ENCODE peak calls at places on chromosomes 1 and 21, in eight cellular contexts. B is fibroblast of lung, V is mammary epithelial cell, Q is GM23248, W is hepatocyte, I is HCT116, N is neural progenitor cell, F is astrocyte. P is an unnamed sample. For H3K9me3, the result is how much of the 10 kb centered on the place peaks cover.

GRCh38 chr21:39630827-39631226 is 18.1 kb downstream of the B3GALT5 start:
- DNase-seq in I (no peak), V (no peak), B (peak), W (no peak), F (peak), N (no peak), Q (peak), P (no peak)

GRCh38 chr1:70034403-70034802 is 171.0 kb downstream of the LRRC40 start:
- DNase-seq in N (peak), W (peak), F (peak), Q (peak), I (peak), V (peak), B (peak), P (peak)

GRCh38 chr1:240946926-240947325 is 335.0 kb upstream of the GREM2 start:
- DNase-seq in V (no peak), I (no peak), Q (peak), F (peak), B (peak), W (peak), N (peak), P (no peak)

GRCh38 chr1:216765346-216766300 is 42.4 kb upstream of the ESRRG start:
- DNase-seq in F (no peak), V (no peak), I (no peak), B (no peak), W (peak), Q (peak), N (peak), P (no peak)

GRCh38 chr1:99647460-99647859 is 1.5 kb downstream of the PALMD start:
- DNase-seq in B (no peak), I (no peak), N (no peak), V (no peak), Q (no peak), W (no peak), F (no peak), P (no peak)

GRCh38 chr1:150150511-150151021 is 850 bp downstream of the PLEKHO1 start:
- DNase-seq in W (peak), Q (peak), I (no peak), B (no peak), F (no peak), N (peak), V (peak), P (no peak)

GRCh38 chr1:41983451-41983850 is 64.7 kb upstream of the HIVEP3 start:
- DNase-seq in B (peak), N (no peak), F (peak), Q (no peak), V (peak), I (no peak), W (no peak), P (no peak)

GRCh38 chr1:235996048-235996785 is 68.7 kb downstream of the NID1 start:
- DNase-seq in W (no peak), F (no peak), N (no peak), B (no peak), Q (no peak), V (no peak), I (no peak), P (no peak)

GRCh38 chr1:176816232-176816631 is 348.3 kb downstream of the ASTN1 start:
- DNase-seq in B (no peak), I (no peak), Q (no peak), V (no peak), F (no peak), N (no peak), W (no peak), P (no peak)

GRCh38 chr1:11942280-11942679 is 7.8 kb downstream of the PLOD1 start:
- DNase-seq in W (no peak), I (no peak), N (no peak), Q (no peak), V (no peak), F (no peak), B (no peak), P (no peak)

GRCh38 chr1:11943619-11944018 is 9.1 kb downstream of the PLOD1 start:
- DNase-seq in N (no peak), W (no peak), V (no peak), I (no peak), F (no peak), B (no peak), Q (no peak), P (no peak)

GRCh38 chr1:11938722-11939526 is 4.4 kb downstream of the PLOD1 start:
- DNase-seq in Q (peak), N (no peak), B (no peak), F (no peak), V (peak), W (no peak), I (no peak), P (no peak)

GRCh38 chr1:11944358-11944981 is 10.0 kb downstream of the PLOD1 start:
- DNase-seq in W (peak), B (no peak), Q (no peak), I (no peak), V (no peak), F (no peak), N (peak), P (no peak)

DNA sequence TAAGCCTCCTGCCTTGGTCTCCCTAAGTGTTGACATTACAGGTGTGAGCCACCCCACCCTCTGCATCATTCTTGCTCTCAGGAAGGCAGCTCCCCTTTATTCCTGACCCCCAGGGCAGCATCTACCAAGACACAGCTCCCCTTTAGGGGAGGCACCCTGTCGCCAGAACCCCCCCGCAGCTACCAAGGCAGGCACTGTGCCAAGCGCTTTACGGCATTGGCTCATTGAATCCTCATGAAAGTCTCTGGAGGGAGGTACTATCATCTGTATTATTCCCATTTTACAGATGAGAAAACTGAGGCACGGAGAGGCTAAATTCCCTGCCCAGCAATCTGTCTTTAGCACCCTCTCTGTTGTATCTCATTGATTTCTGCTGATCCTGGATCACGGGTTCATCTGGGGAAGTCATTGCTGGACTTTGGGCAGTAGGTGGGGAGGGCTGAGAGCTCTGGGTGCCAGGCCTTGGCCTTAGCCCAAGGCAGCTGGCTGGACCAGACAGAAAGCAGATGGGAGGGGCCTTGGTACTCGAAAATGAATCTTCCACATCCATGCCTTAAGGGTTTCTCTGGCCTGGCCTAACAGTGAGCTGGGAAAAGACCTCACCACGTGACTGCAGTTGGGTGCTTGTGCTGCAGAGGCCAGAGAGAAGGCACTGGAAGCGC is 5.9 kb downstream of the PLOD1 start:
- DNase-seq in W (peak), V (peak), Q (peak), I (no peak), N (no peak), F (no peak), B (no peak), P (no peak)
- H3K9me3 ChIP-seq in W (under half), V (under half), Q (under half), I (under half), N (under half), F (under half), B (under half), P (under half)

DNA sequence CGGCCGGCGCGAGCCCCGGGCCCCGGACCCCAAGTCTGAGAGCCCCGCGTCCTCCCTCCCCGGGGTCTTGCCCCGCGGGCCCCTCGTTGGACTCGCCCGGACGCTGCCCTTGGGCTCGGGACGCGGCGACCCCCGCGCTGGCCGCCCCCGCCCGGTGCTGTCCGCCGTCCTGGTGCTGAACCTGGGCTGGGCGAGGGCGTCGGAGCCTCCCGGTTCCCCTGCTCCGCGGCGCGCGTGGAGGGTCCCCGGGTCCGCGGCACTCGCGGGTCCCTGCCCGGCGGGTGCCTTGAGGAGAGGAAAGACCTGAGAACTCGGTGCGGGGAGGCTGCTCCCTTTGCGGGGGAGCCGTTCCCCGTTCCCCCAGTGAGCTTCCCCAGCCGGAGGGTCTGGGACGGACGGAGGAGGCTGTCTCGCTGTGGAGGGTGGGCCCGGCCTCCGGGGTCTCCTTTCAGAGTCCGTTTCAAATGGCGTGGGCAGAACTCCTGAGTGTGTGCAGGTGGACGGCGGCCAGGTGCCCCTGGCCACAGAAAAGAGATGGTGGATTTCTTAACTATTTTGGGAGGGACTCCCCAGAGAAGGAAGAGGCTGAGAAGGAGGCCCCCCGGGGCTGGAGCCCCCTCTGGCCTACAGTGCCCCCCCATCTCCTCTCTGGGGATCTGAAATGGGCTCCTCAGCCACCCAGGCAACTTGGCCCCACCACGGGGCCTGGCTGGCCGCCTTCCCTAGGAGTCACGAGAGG is 595 bp downstream of the GABRD start:
- DNase-seq in I (no peak), V (no peak), W (peak), F (no peak), N (peak), B (no peak), Q (peak), P (no peak)
- H3K4me3 ChIP-seq in I (peak), V (no peak), W (no peak), F (no peak), N (peak), B (no peak), Q (no peak), P (no peak)

DNA sequence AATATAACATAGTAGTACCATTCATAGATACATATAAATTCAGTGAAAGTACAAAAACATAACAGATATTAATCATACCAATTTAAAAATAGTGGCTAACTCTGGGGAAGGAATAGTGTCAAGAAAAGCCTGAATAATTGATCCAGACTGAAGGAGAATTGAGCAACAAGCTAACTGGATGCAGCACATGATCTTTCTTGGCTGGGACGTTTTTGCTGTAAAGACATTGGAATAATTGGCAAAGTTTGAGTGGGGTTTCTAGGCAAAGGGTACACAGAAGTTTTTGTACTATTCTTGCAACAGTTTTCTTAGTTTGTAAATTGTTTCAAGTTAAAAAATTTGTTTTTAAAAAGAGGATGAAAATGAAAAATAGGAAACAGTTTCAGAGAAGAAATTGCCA is 2.6 kb upstream of the SH3GLB1 start:
- DNase-seq in N (no peak), Q (no peak), B (no peak), F (no peak), W (no peak), V (no peak), I (no peak), P (no peak)
- TF ChIP-seq EZH2 in N (no peak), Q (no peak), B (no peak), F (no peak), W (no peak), V (no peak), I (no peak), P (no peak)

GRCh38 chr1:2805801-2806430 is 4.4 kb upstream of the TTC34 start:
- DNase-seq in Q (no peak), F (no peak), I (no peak), B (no peak), V (no peak), N (no peak), W (no peak), P (no peak)
- H3K9me3 ChIP-seq in Q (under half), F (under half), I (under half), B (under half), V (under half), N (under half), W (under half), P (under half)

GRCh38 chr1:167507719-167508118 is 10.6 kb downstream of the CD247 start:
- DNase-seq in N (no peak), B (no peak), F (no peak), Q (no peak), I (no peak), V (no peak), W (no peak), P (no peak)

GRCh38 chr1:167510880-167511279 is 7.4 kb downstream of the CD247 start:
- DNase-seq in B (no peak), W (no peak), V (no peak), F (no peak), Q (no peak), I (no peak), N (no peak), P (no peak)

GRCh38 chr1:167511374-167511986 is 6.8 kb downstream of the CD247 start:
- DNase-seq in N (no peak), V (no peak), I (no peak), B (no peak), W (no peak), Q (no peak), F (no peak), P (no peak)

GRCh38 chr1:167510244-167510643 is 8.1 kb downstream of the CD247 start:
- DNase-seq in N (no peak), W (no peak), B (no peak), Q (no peak), V (no peak), F (no peak), I (no peak), P (no peak)

DNA sequence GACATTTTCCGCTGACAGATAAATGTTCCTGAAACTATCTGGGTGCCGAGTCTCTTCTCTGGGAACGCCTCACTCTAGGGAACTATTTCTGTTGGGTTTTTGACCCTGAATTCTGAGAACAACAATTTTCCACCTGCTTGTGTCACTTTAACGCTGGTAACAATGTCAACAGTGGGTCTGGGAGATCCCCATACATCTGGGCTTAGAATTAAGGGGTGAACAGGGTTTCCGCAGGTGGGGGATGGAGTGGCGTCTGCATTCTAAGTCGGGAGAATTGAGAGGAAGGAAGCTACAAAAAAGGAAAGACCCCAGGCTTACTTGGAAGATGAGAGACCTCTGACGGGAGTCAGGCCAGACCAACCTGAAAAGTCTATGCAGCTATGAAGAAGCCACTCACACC is 8.7 kb downstream of the CD247 start:
- DNase-seq in N (no peak), V (no peak), Q (no peak), W (no peak), B (no peak), F (no peak), I (no peak), P (no peak)
- H3K4me3 ChIP-seq in N (no peak), V (no peak), Q (no peak), W (no peak), B (no peak), F (no peak), I (no peak), P (no peak)

DNA sequence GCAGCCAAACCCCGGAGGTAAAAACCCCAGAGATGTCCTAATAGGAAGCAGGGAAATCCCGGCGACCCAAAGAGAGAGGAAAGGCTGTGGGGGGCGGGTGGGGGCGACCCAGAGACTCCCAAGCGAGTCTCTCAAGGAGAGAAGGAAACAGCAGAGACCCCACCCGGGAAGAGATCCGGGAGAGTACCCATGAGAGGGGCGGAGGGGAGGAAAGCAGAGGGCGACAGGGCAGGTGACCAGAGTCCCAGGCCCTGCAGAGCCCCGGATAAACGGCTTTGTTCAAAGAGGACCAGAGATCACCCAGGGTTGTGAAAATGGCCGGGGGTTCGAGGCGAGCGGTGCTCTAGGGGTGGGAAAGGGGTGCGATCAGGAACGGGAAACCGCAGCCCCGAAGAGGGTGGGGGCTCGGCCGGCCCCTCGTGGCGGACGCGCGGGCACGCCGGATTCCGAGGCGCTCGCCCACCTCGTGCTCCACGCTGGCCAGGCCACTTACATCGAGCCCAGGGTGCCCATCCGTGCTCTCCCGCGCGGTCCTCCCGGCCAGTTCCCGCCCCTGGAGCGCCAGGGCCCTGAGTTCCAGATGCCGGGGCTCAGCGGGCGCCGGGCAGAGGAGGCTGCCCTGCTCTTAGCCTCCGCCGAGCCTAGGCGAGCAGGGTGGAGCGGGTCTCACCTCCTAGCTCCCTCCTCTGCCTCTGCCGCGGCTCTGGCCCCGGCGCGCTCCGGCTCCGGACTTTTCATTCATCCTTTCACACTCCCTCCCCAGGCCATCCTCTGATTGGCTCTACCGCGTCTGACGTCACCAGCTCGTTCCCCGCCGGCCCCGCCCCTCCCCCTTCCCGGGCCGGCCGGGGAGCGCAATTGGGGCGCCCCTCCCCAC is 52.3 kb downstream of the RHBG start:
- DNase-seq in B (peak), Q (peak), W (peak), I (peak), N (peak), F (peak), V (peak), P (no peak)
- TF ChIP-seq EZH2 in B (peak), Q (no peak), W (no peak), I (no peak), N (no peak), F (no peak), V (no peak), P (no peak)

GRCh38 chr1:152626688-152627087 is 3.8 kb upstream of the LCE3A start:
- DNase-seq in Q (no peak), I (no peak), V (peak), B (no peak), F (no peak), N (no peak), W (no peak), P (peak)

GRCh38 chr1:152630596-152630995 is 7.7 kb upstream of the LCE3A start:
- DNase-seq in Q (no peak), F (no peak), N (no peak), I (no peak), V (no peak), B (no peak), W (no peak), P (no peak)
- H3K9me3 ChIP-seq in Q (under half), F (under half), N (under half), I (under half), V (under half), B (under half), W (under half), P (under half)

DNA sequence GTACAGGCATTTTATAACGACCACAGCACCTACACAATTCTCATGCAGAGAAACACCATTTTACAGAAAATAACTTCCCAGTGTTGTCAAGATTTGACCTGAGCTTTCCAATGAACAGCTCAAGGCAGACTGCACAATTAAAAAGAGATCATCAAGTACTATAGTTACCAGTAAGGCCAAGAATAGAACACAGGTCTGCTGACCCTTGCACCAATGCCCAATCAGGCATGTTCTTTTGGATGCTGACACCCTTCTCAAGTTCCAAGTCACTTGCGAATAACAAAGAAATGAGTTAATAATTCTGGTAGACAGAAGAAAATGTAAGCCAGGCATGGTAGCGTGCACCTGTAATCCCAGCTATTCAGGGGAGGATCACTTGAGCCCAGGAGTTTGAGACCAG is 101.9 kb downstream of the SLC45A1 start:
- DNase-seq in W (no peak), I (no peak), B (no peak), N (peak), F (no peak), V (no peak), Q (no peak), P (no peak)
- H3K4me3 ChIP-seq in W (no peak), I (no peak), B (peak), N (peak), F (no peak), V (no peak), Q (peak), P (no peak)